ENCODE peak calls at places on chromosome 9, in seven cellular contexts. N is tibial artery, M is fibroblast of the aortic adventitia, A is breast epithelium, F is PC-3, X is right lobe of liver, I is H1. L is an unnamed sample.

GRCh38 chr9:4073371-4073770 is 226.5 kb downstream of the GLIS3 start:
- DNase-seq in X (no peak), F (peak), N (no peak), I (peak), M (no peak), A (no peak), L (no peak)

GRCh38 chr9:8186553-8186952 is 387.0 kb upstream of the DMAC1 start:
- DNase-seq in N (no peak), F (no peak), M (no peak), A (no peak), I (no peak), X (no peak), L (no peak)

GRCh38 chr9:13141629-13142028 is 137.9 kb downstream of the MPDZ start:
- DNase-seq in N (no peak), X (no peak), M (no peak), I (no peak), A (no peak), F (peak), L (peak)

GRCh38 chr9:29999645-30000044 is 2384.8 kb upstream of the ACO1 start:
- DNase-seq in X (no peak), M (no peak), I (no peak), N (no peak), F (no peak), A (no peak), L (no peak)

GRCh38 chr9:125431741-125432271 is 170.2 kb downstream of the GAPVD1 start:
- DNase-seq in X (peak), F (no peak), M (no peak), I (no peak), A (no peak), N (no peak), L (no peak)

GRCh38 chr9:70390922-70391321 is 23.5 kb downstream of the KLF9 start:
- DNase-seq in F (no peak), N (no peak), A (no peak), X (no peak), I (no peak), M (no peak), L (peak)

GRCh38 chr9:105341784-105342183 is 97.3 kb downstream of the SLC44A1 start:
- DNase-seq in I (no peak), X (no peak), A (no peak), M (peak), N (no peak), F (no peak), L (peak)

GRCh38 chr9:83062011-83062652 is 810 bp downstream of the RASEF start:
- DNase-seq in M (peak), N (no peak), X (no peak), I (peak), A (peak), F (peak), L (peak)

GRCh38 chr9:114894801-114895433 is 35.5 kb downstream of the TNFSF8 start:
- DNase-seq in M (peak), A (no peak), N (no peak), F (peak), I (no peak), X (no peak), L (peak)

GRCh38 chr9:73023025-73023541 is 70.2 kb upstream of the ALDH1A1 start:
- DNase-seq in N (no peak), M (peak), I (peak), F (peak), X (peak), A (no peak), L (peak)

GRCh38 chr9:385818-386398 is 171.2 kb downstream of the DOCK8 start:
- DNase-seq in F (peak), I (peak), M (peak), A (no peak), X (no peak), N (peak), L (peak)

GRCh38 chr9:811101-811531 is 30.4 kb upstream of the DMRT1 start:
- DNase-seq in N (no peak), X (no peak), M (peak), F (peak), I (no peak), A (no peak), L (peak)

GRCh38 chr9:15155826-15156225 is 151.2 kb downstream of the TTC39B start:
- DNase-seq in I (no peak), N (peak), M (peak), X (no peak), A (no peak), F (peak), L (peak)

GRCh38 chr9:32472344-32472743 is 53.7 kb downstream of the RIGI start:
- DNase-seq in M (no peak), X (no peak), I (no peak), F (no peak), N (no peak), A (no peak), L (no peak)

GRCh38 chr9:17802249-17802857 is 223.5 kb downstream of the SH3GL2 start:
- DNase-seq in N (no peak), X (no peak), A (no peak), I (no peak), M (peak), F (peak), L (peak)

GRCh38 chr9:130997925-130998595 is 10.9 kb upstream of the LAMC3 start:
- DNase-seq in N (peak), A (no peak), X (peak), I (peak), F (peak), M (peak), L (peak)

GRCh38 chr9:97963232-97963631 is 19.9 kb upstream of the ANP32B start:
- DNase-seq in F (no peak), N (no peak), X (no peak), I (no peak), M (no peak), A (no peak), L (no peak)

GRCh38 chr9:106799146-106799545 is 63.8 kb upstream of the ZNF462 start:
- DNase-seq in M (peak), I (no peak), F (peak), X (no peak), N (no peak), A (no peak), L (peak)

GRCh38 chr9:69090943-69091342 is 55.4 kb downstream of the FXN start:
- DNase-seq in M (no peak), N (no peak), I (no peak), A (no peak), X (no peak), F (no peak), L (no peak)

GRCh38 chr9:109003116-109003515 is 10.2 kb downstream of the CTNNAL1 start:
- DNase-seq in N (no peak), X (no peak), F (no peak), M (no peak), I (no peak), A (no peak), L (no peak)

GRCh38 chr9:110432253-110432652 is 94.6 kb upstream of the TXNDC8 start:
- DNase-seq in F (no peak), X (no peak), N (no peak), A (no peak), M (peak), I (no peak), L (no peak)

GRCh38 chr9:82600536-82601271 is 462.2 kb downstream of the RASEF start:
- DNase-seq in N (no peak), M (no peak), I (no peak), F (no peak), X (no peak), A (no peak), L (no peak)

GRCh38 chr9:91037511-91038482 is 236.2 kb downstream of the SYK start:
- DNase-seq in M (peak), I (no peak), A (peak), N (peak), F (peak), X (peak), L (peak)

GRCh38 chr9:36576866-36577265 is 4.2 kb downstream of the MELK start:
- DNase-seq in I (no peak), F (no peak), M (peak), X (no peak), A (no peak), N (no peak), L (no peak)

GRCh38 chr9:110321055-110321454 is 16.6 kb downstream of the TXNDC8 start:
- DNase-seq in F (no peak), I (no peak), N (no peak), X (no peak), A (no peak), M (peak), L (no peak)

GRCh38 chr9:126613656-126614055 is at the start of gene LMX1B:
- DNase-seq in M (peak), N (peak), X (peak), A (peak), I (peak), F (no peak), L (no peak)

GRCh38 chr9:33737811-33738606 is 57.4 kb upstream of the PRSS3 start:
- DNase-seq in I (peak), A (no peak), F (peak), M (peak), N (no peak), X (peak), L (peak)

GRCh38 chr9:37920471-37921167 is 16.7 kb upstream of the SLC25A51 start:
- DNase-seq in I (no peak), X (no peak), N (no peak), M (no peak), F (no peak), A (no peak), L (no peak)

GRCh38 chr9:117526674-117527073 is 111.8 kb upstream of the ASTN2 start:
- DNase-seq in A (no peak), X (no peak), N (no peak), M (no peak), I (no peak), F (no peak), L (no peak)

GRCh38 chr9:12166511-12166910 is 526.7 kb upstream of the TYRP1 start:
- DNase-seq in M (no peak), A (no peak), F (no peak), X (no peak), N (no peak), I (no peak), L (no peak)

GRCh38 chr9:94867281-94867841 is 140.9 kb downstream of the AOPEP start:
- DNase-seq in N (peak), M (peak), A (peak), I (peak), F (peak), X (peak), L (peak)
- H3K4me3 ChIP-seq in N (peak), M (peak), A (peak), I (no peak), F (peak), X (no peak), L (no peak)

DNA sequence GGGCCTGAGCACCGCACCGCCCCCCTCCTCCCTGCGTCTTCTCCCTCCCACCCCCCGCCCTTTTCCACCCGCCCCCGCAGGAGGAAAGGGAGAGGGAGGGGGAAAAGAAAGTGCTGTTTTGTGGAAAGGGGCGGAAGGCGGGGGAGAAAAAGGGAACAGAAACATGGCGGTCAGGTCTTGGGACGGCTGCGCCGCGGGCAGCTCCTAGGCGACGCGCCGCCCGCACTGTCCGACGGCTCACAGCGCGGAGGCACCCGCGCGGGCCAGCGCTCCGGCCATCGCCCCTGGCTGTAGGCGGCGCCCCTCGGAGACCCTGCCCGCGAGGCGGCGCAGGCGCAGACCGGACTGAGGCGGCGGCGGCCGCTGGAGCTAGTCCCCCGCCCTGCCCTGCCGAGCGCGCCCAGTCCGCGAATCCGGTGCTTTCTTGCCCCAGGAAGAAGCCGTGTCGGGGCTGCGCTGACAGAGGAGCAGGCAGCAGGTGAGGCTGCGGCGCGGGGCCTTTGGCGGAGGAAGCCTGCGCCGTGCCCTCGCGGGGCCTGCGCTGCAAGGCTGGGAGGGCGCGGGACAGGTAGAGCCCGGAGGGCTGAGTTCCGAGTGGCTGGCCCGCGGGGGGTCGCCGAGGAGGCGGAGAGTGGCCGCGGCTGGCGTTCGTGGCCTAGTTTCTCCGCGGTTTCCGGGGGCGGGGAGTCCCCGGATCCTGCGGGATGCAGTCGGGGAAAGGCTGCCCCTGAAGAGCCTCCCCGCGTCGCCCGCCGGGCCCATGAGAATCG is at the start of gene DENND4C:
- DNase-seq in I (peak), N (peak), F (peak), A (peak), X (peak), M (peak), L (peak)
- TF ChIP-seq CTCF in I (no peak), N (no peak), F (no peak), A (no peak), X (no peak), M (no peak), L (peak)

GRCh38 chr9:136095495-136096058 is 488 bp upstream of the NACC2 start:
- DNase-seq in X (no peak), I (no peak), A (no peak), F (peak), N (no peak), M (peak), L (no peak)

GRCh38 chr9:136098210-136098609 is 3.1 kb upstream of the NACC2 start:
- DNase-seq in A (no peak), X (no peak), I (no peak), N (no peak), M (no peak), F (no peak), L (no peak)

GRCh38 chr9:136095028-136095494 is at the start of gene NACC2:
- DNase-seq in A (no peak), X (peak), I (no peak), N (no peak), F (peak), M (peak), L (peak)

GRCh38 chr9:136098844-136099243 is 3.8 kb upstream of the NACC2 start:
- DNase-seq in I (no peak), F (no peak), M (no peak), X (no peak), A (no peak), N (no peak), L (no peak)

DNA sequence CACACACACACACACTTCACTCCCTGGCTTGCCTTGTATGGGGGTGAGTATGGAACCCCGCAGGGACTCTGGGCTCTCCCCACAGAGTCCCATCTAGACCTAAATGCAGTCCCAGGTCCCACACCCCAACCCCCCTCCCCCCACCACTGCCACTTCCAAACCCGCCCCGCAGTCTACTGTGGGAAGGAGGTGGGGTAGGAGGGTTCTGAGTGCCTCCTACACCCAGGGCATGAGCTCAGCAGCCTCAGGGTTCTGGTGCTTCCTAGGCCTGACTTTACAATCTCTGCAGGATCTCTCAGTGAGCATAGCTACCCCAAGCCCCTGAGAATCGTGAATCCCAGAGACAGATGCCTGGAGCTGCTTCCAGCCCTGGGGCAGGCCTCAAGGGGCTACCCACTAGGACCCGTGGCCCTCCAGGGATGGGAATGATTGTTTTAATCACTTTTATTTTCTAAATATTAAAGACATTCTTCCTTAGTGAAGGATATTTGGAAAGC is 1.5 kb upstream of the NACC2 start:
- DNase-seq in A (no peak), N (no peak), I (no peak), M (no peak), X (no peak), F (no peak), L (no peak)
- H3K4me3 ChIP-seq in A (peak), N (no peak), I (no peak), M (peak), X (no peak), F (no peak), L (no peak)

GRCh38 chr9:112969730-112970129 is 42.3 kb downstream of the ZNF883 start:
- DNase-seq in N (no peak), A (no peak), X (no peak), F (no peak), I (no peak), M (no peak), L (no peak)

GRCh38 chr9:112970939-112971338 is 41.1 kb downstream of the ZNF883 start:
- DNase-seq in A (no peak), X (no peak), F (peak), M (no peak), N (no peak), I (no peak), L (peak)

DNA sequence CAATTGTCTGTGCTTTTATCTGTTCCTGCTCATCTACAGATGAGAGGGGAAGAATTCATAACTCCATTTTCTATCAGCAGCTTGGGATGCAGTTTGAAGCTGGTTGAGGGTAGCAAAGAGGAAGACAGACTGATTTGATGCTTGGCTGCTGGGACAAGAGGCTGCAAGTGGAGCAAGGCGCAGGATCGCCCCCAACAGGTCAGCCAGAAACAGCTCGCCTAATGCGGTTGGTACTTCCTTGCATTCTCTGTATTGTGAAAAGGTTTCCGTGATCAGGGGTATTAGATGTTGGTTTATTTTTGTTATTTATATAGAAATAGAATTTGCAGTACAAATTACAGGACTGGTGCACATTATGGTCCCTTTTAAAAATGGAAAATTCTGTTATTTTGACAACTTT is 40.6 kb downstream of the ZNF883 start:
- DNase-seq in M (peak), I (peak), N (no peak), A (no peak), X (no peak), F (peak), L (peak)
- TF ChIP-seq CTCF in M (peak), I (peak), N (no peak), A (no peak), X (no peak), F (peak), L (peak)

GRCh38 chr9:24035816-24036215 is 209.8 kb upstream of the ELAVL2 start:
- DNase-seq in M (no peak), I (no peak), X (no peak), F (no peak), N (no peak), A (no peak), L (no peak)
- H3K4me3 ChIP-seq in M (no peak), I (no peak), X (no peak), F (no peak), N (no peak), A (no peak), L (no peak)

GRCh38 chr9:94166237-94167054 is 82.2 kb downstream of the PTPDC1 start:
- DNase-seq in F (peak), A (peak), N (peak), M (peak), I (peak), X (peak), L (peak)
- TF ChIP-seq CTCF in F (no peak), A (no peak), N (peak), M (no peak), I (no peak), X (peak), L (no peak)

GRCh38 chr9:122464633-122465567 is 12.8 kb downstream of the OR1J1 start:
- DNase-seq in X (peak), M (peak), A (peak), F (peak), I (peak), N (peak), L (peak)

GRCh38 chr9:122468735-122469134 is 9.0 kb downstream of the OR1J1 start:
- DNase-seq in I (no peak), A (no peak), N (no peak), F (no peak), X (no peak), M (peak), L (no peak)

DNA sequence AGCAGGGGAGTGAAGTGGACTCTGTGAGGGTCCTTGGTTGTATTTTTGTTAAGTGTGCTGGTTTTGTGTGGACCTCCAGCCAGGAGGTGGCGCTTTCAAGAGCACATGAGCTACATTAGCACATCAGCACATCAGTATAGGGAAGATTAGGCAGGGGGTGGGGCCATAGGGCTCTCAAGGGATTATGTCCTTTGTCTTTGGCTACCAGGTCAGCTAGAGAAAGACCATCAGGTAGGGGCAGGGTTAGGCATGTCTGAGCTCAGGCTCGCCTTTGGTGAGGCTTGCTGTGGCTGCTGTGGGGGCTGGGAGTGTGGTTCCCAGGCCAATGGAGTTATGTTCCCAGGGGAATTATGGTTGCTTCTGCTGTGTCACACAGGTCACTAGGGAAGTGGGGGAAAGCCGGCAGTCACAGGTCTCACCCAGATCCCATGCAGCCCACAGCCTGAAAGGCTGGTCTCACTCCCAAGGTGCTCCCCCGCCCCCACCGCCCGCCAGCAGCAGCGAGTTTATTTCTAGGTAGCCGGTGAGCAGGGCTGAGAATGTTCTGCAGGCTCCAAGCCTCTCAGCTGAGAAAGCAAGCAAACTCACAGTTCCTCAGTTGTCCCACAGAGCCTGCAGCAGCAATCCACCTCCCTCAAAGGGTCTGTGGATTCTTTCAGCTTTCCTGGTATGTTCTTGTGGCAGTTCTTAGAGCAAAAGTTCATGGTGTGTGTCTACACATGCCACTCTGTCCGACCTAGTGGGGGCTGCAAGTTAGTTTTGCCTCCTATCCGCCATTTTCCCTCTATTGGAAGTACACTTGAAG is 13.7 kb downstream of the OR1J1 start:
- DNase-seq in F (peak), A (no peak), N (no peak), I (no peak), X (no peak), M (no peak), L (no peak)
- H3K4me3 ChIP-seq in F (peak), A (peak), N (peak), I (no peak), X (peak), M (peak), L (peak)

L was measured in astrocyte of the spinal cord.